ENCODE peak calls at places on chromosomes 13 and 19, in four cellular contexts. O is lower leg skin, M is RWPE2, I is choroid plexus epithelial cell. C is an unnamed sample.

GRCh38 chr19:33712268-33712667 is 84.4 kb upstream of the KCTD15 start:
- DNase-seq in M (no peak), O (no peak), I (no peak), C (no peak)

GRCh38 chr19:29457413-29457812 is 68.4 kb upstream of the VSTM2B start:
- DNase-seq in I (no peak), M (no peak), O (no peak), C (no peak)

GRCh38 chr13:33676700-33677048 is 141.3 kb upstream of the RFC3 start:
- DNase-seq in M (no peak), O (no peak), I (peak), C (peak)

GRCh38 chr19:49875801-49876421 is 1.2 kb downstream of the AKT1S1 start:
- DNase-seq in O (peak), I (peak), M (no peak), C (peak)

GRCh38 chr13:87005511-87005910 is 665.7 kb upstream of the SLITRK5 start:
- DNase-seq in O (no peak), M (no peak), I (no peak), C (no peak)

GRCh38 chr19:48511321-48511731 is 309 bp downstream of the LMTK3 start:
- DNase-seq in O (no peak), I (no peak), M (no peak), C (no peak)

GRCh38 chr19:55173717-55174409 is 6.2 kb downstream of the SYT5 start:
- DNase-seq in O (peak), I (peak), M (peak), C (no peak)

GRCh38 chr13:95497307-95497943 is 55.1 kb upstream of the CLDN10 start:
- DNase-seq in O (no peak), I (no peak), M (no peak), C (no peak)

GRCh38 chr13:51192348-51192747 is 29.9 kb upstream of the FAM124A start:
- DNase-seq in I (peak), O (no peak), M (no peak), C (no peak)

GRCh38 chr13:80979035-80979641 is 638.2 kb upstream of the SPRY2 start:
- DNase-seq in O (no peak), I (peak), M (no peak), C (peak)

GRCh38 chr13:49776871-49777270 is 15.6 kb downstream of the KPNA3 start:
- DNase-seq in M (no peak), O (no peak), I (peak), C (no peak)

GRCh38 chr13:79749985-79750551 is 269.1 kb downstream of the NDFIP2 start:
- DNase-seq in I (peak), O (peak), M (no peak), C (no peak)

GRCh38 chr19:38565686-38566105 is 52.1 kb downstream of the MAP4K1 start:
- DNase-seq in M (no peak), O (no peak), I (no peak), C (no peak)

GRCh38 chr19:38561658-38562057 is 56.1 kb downstream of the MAP4K1 start:
- DNase-seq in I (no peak), M (no peak), O (no peak), C (no peak)

GRCh38 chr19:38563475-38563874 is 54.3 kb downstream of the MAP4K1 start:
- DNase-seq in I (no peak), O (no peak), M (no peak), C (no peak)

GRCh38 chr19:38562096-38562495 is 55.7 kb downstream of the MAP4K1 start:
- DNase-seq in O (no peak), I (no peak), M (no peak), C (no peak)

DNA sequence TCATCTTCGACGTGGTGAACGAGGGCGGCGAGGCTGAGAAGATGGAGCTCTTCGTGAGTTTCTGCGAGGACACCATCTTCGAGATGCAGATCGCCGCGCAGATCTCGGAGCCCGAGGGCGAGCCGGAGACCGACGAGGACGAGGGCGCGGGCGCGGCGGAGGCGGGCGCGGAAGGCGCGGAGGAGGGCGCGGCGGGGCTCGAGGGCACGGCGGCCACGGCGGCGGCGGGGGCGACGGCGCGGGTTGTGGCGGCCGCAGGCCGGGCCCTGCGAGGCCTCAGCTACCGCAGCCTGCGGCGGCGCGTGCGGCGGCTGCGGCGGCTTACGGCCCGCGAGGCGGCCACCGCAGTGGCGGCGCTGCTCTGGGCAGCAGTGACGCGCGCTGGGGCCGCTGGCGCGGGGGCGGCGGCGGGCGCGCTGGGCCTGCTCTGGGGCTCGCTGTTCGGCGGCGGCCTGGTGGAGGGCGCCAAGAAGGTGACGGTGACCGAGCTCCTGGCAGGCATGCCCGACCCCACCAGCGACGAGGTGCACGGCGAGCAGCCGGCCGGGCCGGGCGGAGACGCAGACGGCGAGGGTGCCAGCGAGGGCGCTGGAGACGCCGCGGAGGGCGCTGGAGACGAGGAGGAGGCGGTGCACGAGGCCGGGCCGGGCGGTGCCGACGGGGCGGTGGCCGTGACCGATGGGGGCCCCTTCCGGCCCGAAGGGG is 52.6 kb downstream of the MAP4K1 start:
- DNase-seq in M (no peak), O (no peak), I (no peak), C (peak)
- H3K4me3 ChIP-seq in M (peak), O (no peak), I (no peak), C (peak)

GRCh38 chr19:37691881-37692504 is 27.6 kb downstream of the ZNF607 start:
- DNase-seq in M (peak), I (peak), O (peak), C (peak)
- TF ChIP-seq CTCF in M (no peak), I (no peak), O (no peak), C (no peak)

GRCh38 chr13:112828756-112829155 is 138.9 kb downstream of the ATP11A start:
- DNase-seq in I (no peak), O (no peak), M (no peak), C (no peak)
- H3K4me3 ChIP-seq in I (no peak), O (no peak), M (no peak), C (no peak)

DNA sequence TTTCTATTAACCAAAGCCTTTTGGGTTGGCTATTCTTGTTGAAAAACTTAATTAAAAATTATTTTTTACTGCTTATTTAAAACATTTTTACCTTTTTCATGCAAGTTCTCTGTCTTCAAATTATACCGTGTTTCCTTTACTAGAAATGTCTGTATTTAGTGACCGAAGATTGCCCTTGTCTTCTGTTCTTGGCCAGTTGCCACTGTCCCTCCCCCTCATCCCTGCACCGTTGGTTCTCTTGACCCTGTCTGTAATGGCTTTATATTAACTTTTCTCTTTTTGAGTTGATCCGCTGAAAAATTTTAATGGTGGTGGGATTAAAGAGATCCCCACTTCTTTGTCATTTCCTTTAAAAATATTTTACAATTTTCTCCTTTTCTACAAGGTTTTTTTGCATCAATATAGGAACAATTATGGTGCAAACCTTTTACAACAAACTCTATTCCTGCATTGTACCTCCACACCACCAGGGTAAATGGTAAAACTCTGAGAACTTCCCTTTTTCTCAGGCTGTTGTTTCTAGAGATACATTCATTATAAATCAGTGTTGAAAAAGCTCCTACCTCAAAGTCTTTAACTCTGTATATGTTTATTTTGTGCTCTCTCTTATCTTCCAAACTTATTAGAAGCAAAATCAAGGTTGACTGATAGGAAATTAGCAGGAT is 12.9 kb upstream of the RNF113B start:
- DNase-seq in O (no peak), I (no peak), M (no peak), C (no peak)
- TF ChIP-seq CTCF in O (no peak), I (no peak), M (no peak), C (no peak)

GRCh38 chr13:75802161-75802560 is 166.0 kb downstream of the LMO7 start:
- DNase-seq in I (no peak), O (no peak), M (no peak), C (no peak)

GRCh38 chr13:75800545-75800944 is 164.4 kb downstream of the LMO7 start:
- DNase-seq in O (no peak), M (no peak), I (no peak), C (no peak)

GRCh38 chr13:75803175-75803611 is 167.1 kb downstream of the LMO7 start:
- DNase-seq in O (no peak), M (no peak), I (no peak), C (peak)

GRCh38 chr13:75803982-75804381 is 167.9 kb downstream of the LMO7 start:
- DNase-seq in O (no peak), M (no peak), I (no peak), C (no peak)

DNA sequence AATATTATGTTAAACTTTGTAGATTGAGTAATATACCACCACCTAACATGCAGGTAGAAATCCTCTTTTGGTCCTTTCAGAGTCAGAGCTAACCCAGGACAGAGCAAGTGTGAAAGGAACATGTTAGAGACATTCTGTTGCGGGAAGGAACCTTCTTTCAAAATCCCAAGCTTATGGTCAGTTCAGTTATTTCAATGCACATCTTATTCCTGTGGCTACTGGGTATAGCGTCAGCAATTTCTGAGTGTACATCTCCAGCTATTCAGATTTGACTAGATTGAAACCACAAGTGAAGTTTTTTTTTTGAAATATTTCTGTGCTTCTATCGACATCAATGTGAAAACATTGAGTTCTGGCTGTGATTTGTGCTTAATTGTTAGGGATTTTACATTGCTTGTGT is 165.3 kb downstream of the LMO7 start:
- DNase-seq in I (no peak), O (no peak), M (no peak), C (no peak)
- H3K4me3 ChIP-seq in I (no peak), O (no peak), M (no peak), C (no peak)

DNA sequence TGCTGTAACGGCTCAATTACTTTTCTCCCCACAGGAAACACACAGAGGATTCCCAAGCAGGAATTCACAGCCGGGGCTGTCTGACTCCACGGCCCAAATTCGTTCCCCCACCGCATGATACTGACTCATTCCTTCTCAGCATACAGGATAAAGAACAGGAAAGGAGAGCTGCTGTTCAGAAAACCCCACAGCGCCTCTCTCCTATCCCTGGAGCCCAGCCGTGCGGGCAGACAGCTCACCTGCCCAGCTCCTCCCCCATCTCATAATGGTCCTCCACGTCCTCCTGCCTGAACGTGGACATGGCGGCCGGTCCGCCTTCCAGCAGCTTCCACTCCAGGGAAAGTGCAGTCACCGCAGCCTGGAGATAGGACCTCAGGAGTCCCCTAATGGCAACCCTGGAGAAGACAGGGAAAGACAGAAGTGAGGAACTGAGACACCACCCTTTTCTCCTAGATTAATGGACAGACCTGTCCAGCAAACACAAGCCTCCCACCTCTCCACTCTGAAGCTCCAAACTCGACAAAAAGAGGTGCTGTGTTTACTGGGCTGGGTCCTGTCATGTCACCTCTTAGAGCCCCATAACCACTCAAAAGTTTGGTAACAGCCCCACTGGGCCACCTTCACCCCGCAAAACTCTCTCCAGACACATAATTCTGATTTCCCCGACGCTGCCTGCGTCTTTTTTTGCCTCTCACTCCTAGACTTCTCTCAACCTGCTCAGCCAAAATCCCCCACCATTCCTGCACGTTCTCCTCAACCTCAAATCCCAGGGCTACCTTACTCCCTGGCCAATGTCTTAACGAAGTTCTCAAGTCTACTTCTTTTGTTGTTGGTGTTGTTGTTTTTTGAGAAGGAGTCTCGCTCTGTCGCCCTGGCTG is 1.2 kb downstream of the DAPK3 start:
- DNase-seq in I (peak), M (peak), O (no peak), C (no peak)
- TF ChIP-seq CTCF in I (peak), M (peak), O (no peak), C (no peak)

C was measured in GM12865.